ENCODE peak calls at places on chromosome 10, in nine cellular contexts. Q is osteocyte, I is stomach, F is brain microvascular endothelial cell, X is astrocyte of the spinal cord, W is fibroblast of villous mesenchyme, E is lung, G is left lung, L is transverse colon. U is an unnamed sample.

GRCh38 chr10:283916-284356 is 148.7 kb downstream of the ZMYND11 start:
- DNase-seq in Q (no peak), I (no peak), F (no peak), X (no peak), W (no peak), E (no peak), G (no peak), L (no peak), U (no peak)

GRCh38 chr10:124993728-124994451 is 52.0 kb downstream of the ZRANB1 start:
- DNase-seq in Q (no peak), I (no peak), F (no peak), X (no peak), W (no peak), E (peak), G (peak), L (no peak), U (no peak)

GRCh38 chr10:78765726-78766335 is 302.9 kb upstream of the ZMIZ1 start:
- DNase-seq in Q (no peak), I (no peak), F (no peak), X (no peak), W (no peak), E (no peak), G (no peak), L (no peak), U (no peak)

GRCh38 chr10:11444531-11445228 is 166.8 kb downstream of the USP6NL start:
- DNase-seq in Q (peak), I (no peak), F (no peak), X (no peak), W (no peak), E (no peak), G (no peak), L (no peak), U (no peak)

GRCh38 chr10:34001087-34001580 is 666.7 kb upstream of the NRP1 start:
- DNase-seq in Q (no peak), I (no peak), F (peak), X (no peak), W (no peak), E (no peak), G (no peak), L (no peak), U (no peak)

GRCh38 chr10:25405871-25406270 is 231.1 kb downstream of the GPR158 start:
- DNase-seq in Q (no peak), I (no peak), F (no peak), X (peak), W (no peak), E (no peak), G (no peak), L (no peak), U (no peak)

GRCh38 chr10:96902762-96903358 is 70.8 kb downstream of the LCOR start:
- DNase-seq in Q (no peak), I (no peak), F (no peak), X (no peak), W (peak), E (no peak), G (no peak), L (no peak), U (no peak)

GRCh38 chr10:133324198-133324792 is 12.4 kb downstream of the CALY start:
- DNase-seq in Q (peak), I (peak), F (peak), X (peak), W (peak), E (peak), G (peak), L (peak), U (peak)

GRCh38 chr10:60099998-60100747 is 193.8 kb upstream of the CCDC6 start:
- DNase-seq in Q (no peak), I (no peak), F (peak), X (peak), W (peak), E (no peak), G (no peak), L (no peak), U (peak)

GRCh38 chr10:100890696-100891271 is 22.0 kb upstream of the SLF2 start:
- DNase-seq in Q (peak), I (no peak), F (peak), X (peak), W (peak), E (no peak), G (no peak), L (no peak), U (no peak)

GRCh38 chr10:49508249-49508648 is 30.7 kb downstream of the ERCC6 start:
- DNase-seq in Q (no peak), I (no peak), F (no peak), X (no peak), W (no peak), E (no peak), G (no peak), L (no peak), U (no peak)

GRCh38 chr10:114400091-114400490 is 4.2 kb downstream of the AFAP1L2 start:
- DNase-seq in Q (no peak), I (no peak), F (no peak), X (no peak), W (peak), E (no peak), G (no peak), L (no peak), U (peak)

GRCh38 chr10:74877899-74878298 is 51.5 kb downstream of the KAT6B start:
- DNase-seq in Q (no peak), I (no peak), F (no peak), X (no peak), W (no peak), E (no peak), G (no peak), L (no peak), U (no peak)

GRCh38 chr10:85682621-85683020 is 684.0 kb downstream of the GRID1 start:
- DNase-seq in Q (no peak), I (no peak), F (no peak), X (no peak), W (no peak), E (no peak), G (no peak), L (no peak), U (no peak)

GRCh38 chr10:133335238-133336122 is 1.2 kb downstream of the CALY start:
- DNase-seq in Q (peak), I (peak), F (peak), X (peak), W (peak), E (no peak), G (peak), L (peak), U (peak)

GRCh38 chr10:88617772-88618300 is 31.3 kb downstream of the LIPJ start:
- DNase-seq in Q (no peak), I (no peak), F (no peak), X (no peak), W (no peak), E (no peak), G (no peak), L (no peak), U (no peak)

GRCh38 chr10:93379366-93380042 is 102.6 kb downstream of the MYOF start:
- DNase-seq in Q (no peak), I (no peak), F (peak), X (peak), W (peak), E (no peak), G (no peak), L (no peak), U (no peak)

GRCh38 chr10:104350146-104350635 is 3.4 kb upstream of the CFAP58 start:
- DNase-seq in Q (no peak), I (no peak), F (no peak), X (peak), W (peak), E (no peak), G (no peak), L (no peak), U (no peak)

GRCh38 chr10:113867904-113868303 is 13.4 kb downstream of the NHLRC2 start:
- DNase-seq in Q (no peak), I (no peak), F (no peak), X (no peak), W (no peak), E (no peak), G (peak), L (no peak), U (no peak)

GRCh38 chr10:95445223-95445836 is 115.8 kb downstream of the SORBS1 start:
- DNase-seq in Q (no peak), I (peak), F (peak), X (peak), W (peak), E (peak), G (no peak), L (peak), U (no peak)

GRCh38 chr10:122559228-122559627 is 1.3 kb upstream of the DMBT1 start:
- DNase-seq in Q (no peak), I (no peak), F (no peak), X (no peak), W (no peak), E (no peak), G (no peak), L (no peak), U (no peak)

GRCh38 chr10:112509558-112510299 is 62.7 kb downstream of the VTI1A start:
- DNase-seq in Q (no peak), I (no peak), F (no peak), X (no peak), W (no peak), E (no peak), G (no peak), L (no peak), U (no peak)

GRCh38 chr10:33055636-33056035 is 97.6 kb upstream of the ITGB1 start:
- DNase-seq in Q (no peak), I (no peak), F (no peak), X (peak), W (no peak), E (no peak), G (no peak), L (no peak), U (no peak)

GRCh38 chr10:111836586-111836985 is 347.0 kb downstream of the GPAM start:
- DNase-seq in Q (no peak), I (no peak), F (no peak), X (peak), W (peak), E (no peak), G (no peak), L (no peak), U (no peak)

GRCh38 chr10:121732676-121733445 is 134.6 kb upstream of the FGFR2 start:
- DNase-seq in Q (no peak), I (no peak), F (no peak), X (no peak), W (no peak), E (no peak), G (no peak), L (no peak), U (no peak)

GRCh38 chr10:132202070-132202970 is 15.6 kb downstream of the DPYSL4 start:
- DNase-seq in Q (no peak), I (no peak), F (no peak), X (no peak), W (no peak), E (no peak), G (peak), L (no peak), U (no peak)

GRCh38 chr10:80517416-80518142 is 20.1 kb upstream of the SH2D4B start:
- DNase-seq in Q (no peak), I (no peak), F (no peak), X (no peak), W (no peak), E (no peak), G (no peak), L (no peak), U (no peak)

GRCh38 chr10:88080213-88080612 is 216.8 kb downstream of the PTEN start:
- DNase-seq in Q (no peak), I (peak), F (peak), X (peak), W (peak), E (no peak), G (no peak), L (no peak), U (no peak)

GRCh38 chr10:110273474-110273873 is 31.2 kb downstream of the SMNDC1 start:
- DNase-seq in Q (no peak), I (peak), F (peak), X (peak), W (peak), E (peak), G (no peak), L (peak), U (no peak)

GRCh38 chr10:34664706-34665105 is 150.4 kb downstream of the PARD3 start:
- DNase-seq in Q (no peak), I (no peak), F (no peak), X (no peak), W (no peak), E (no peak), G (no peak), L (no peak), U (no peak)

GRCh38 chr10:12214763-12215218 is 18.8 kb downstream of the CDC123 start:
- DNase-seq in Q (no peak), I (no peak), F (peak), X (peak), W (peak), E (no peak), G (no peak), L (peak), U (peak)

GRCh38 chr10:132064082-132064755 is 1.5 kb upstream of the JAKMIP3 start:
- DNase-seq in Q (peak), I (no peak), F (no peak), X (no peak), W (no peak), E (no peak), G (peak), L (no peak), U (no peak)

GRCh38 chr10:69007260-69007659 is 18.7 kb downstream of the KIFBP start:
- DNase-seq in Q (no peak), I (no peak), F (no peak), X (no peak), W (no peak), E (no peak), G (no peak), L (no peak), U (no peak)

GRCh38 chr10:94858022-94858421 is 80.4 kb upstream of the CYP2C9 start:
- DNase-seq in Q (no peak), I (no peak), F (no peak), X (no peak), W (no peak), E (no peak), G (no peak), L (no peak), U (no peak)

GRCh38 chr10:75613685-75614587 is 182.5 kb downstream of the LRMDA start:
- DNase-seq in Q (no peak), I (no peak), F (no peak), X (no peak), W (peak), E (no peak), G (no peak), L (no peak), U (no peak)

GRCh38 chr10:114584419-114584818 is 73.7 kb downstream of the ABLIM1 start:
- DNase-seq in Q (no peak), I (no peak), F (peak), X (no peak), W (no peak), E (no peak), G (no peak), L (no peak), U (no peak)

GRCh38 chr10:131839351-131839750 is 61.5 kb upstream of the PPP2R2D start:
- DNase-seq in Q (no peak), I (no peak), F (no peak), X (no peak), W (no peak), E (no peak), G (peak), L (no peak), U (no peak)

GRCh38 chr10:3828404-3829192 is 43.6 kb upstream of the KLF6 start:
- DNase-seq in Q (no peak), I (no peak), F (peak), X (peak), W (peak), E (no peak), G (no peak), L (no peak), U (no peak)

GRCh38 chr10:103724771-103725170 is 130.6 kb downstream of the SH3PXD2A start:
- DNase-seq in Q (no peak), I (no peak), F (no peak), X (no peak), W (no peak), E (no peak), G (no peak), L (no peak), U (no peak)

GRCh38 chr10:132564690-132565089 is 27.1 kb downstream of the INPP5A start:
- DNase-seq in Q (no peak), I (no peak), F (no peak), X (no peak), W (no peak), E (no peak), G (no peak), L (no peak), U (no peak)

DNA sequence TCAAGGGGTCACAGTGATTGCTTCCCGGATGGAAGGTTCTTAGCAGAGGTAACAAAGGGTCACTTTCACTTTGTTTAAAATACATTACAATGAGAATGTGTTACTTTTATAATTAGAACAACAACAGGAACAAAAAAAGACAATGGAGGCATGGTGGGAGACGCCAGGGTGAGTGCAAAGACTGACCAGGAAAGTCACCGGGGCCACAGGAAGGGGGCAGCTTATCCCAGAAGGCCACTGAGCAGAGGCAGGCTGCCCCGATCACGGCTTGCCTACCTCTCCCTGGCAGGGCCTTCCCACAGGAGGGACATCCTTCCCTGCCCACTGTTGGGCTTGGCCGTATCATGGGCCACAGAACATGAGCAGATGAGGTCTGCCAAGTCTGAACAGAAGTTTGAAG is 46.8 kb upstream of the ENO4 start:
- DNase-seq in Q (no peak), I (no peak), F (no peak), X (no peak), W (no peak), E (no peak), G (no peak), L (no peak), U (no peak)
- TF ChIP-seq CTCF in Q (no peak), I (no peak), F (no peak), X (no peak), W (no peak), E (no peak), G (no peak), L (no peak), U (no peak)

GRCh38 chr10:10353326-10353725 is 664.3 kb upstream of the CELF2 start:
- DNase-seq in Q (no peak), I (no peak), F (no peak), X (no peak), W (no peak), E (no peak), G (no peak), L (no peak), U (no peak)
- TF ChIP-seq CTCF in Q (no peak), I (no peak), F (no peak), X (no peak), W (no peak), E (no peak), G (no peak), L (no peak), U (no peak)

DNA sequence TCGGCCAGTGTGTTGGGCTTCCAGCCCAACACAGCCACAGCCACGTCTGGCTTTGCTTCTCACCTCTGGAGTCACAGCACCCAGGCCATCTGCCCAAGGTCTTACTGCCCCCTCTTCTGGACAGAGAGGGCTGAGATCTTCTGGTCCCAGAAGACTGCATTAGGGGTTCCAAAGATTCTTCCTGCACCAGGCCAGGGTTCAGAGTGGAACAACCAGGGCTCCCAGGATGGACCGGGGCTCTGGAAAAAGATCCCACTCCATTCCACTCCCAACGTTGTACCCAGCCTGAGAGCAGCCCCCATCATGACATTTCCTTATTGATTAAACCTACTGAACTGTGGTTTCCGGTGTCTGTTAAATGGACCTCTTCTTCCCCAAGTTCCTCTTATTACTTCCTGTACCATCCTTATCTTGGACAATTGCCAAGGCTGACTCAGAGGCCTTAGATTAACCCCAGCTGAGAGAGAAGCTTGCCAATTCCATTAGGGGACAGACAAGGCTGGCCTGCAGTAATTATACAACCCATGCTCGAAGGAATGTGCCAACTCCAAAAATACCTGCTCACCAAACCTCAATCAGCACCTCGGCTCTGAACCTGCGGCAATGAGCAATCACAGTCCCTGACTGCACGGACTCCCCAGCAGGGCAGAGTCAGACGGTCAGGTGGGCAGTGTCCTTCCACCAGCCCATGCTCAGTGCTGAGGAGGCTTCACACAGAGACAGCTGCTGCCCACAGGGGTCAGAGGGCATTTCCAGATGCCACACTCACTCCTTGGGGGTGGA is 47.9 kb upstream of the NPFFR1 start:
- DNase-seq in Q (no peak), I (peak), F (peak), X (peak), W (peak), E (peak), G (no peak), L (peak), U (no peak)
- TF ChIP-seq CTCF in Q (peak), I (no peak), F (peak), X (peak), W (peak), E (no peak), G (no peak), L (no peak), U (no peak)

GRCh38 chr10:58894929-58895328 is 281.5 kb upstream of the PHYHIPL start:
- DNase-seq in Q (no peak), I (no peak), F (peak), X (peak), W (peak), E (no peak), G (no peak), L (no peak), U (no peak)
- TF ChIP-seq CTCF in Q (no peak), I (no peak), F (no peak), X (no peak), W (no peak), E (no peak), G (no peak), L (no peak), U (no peak)

DNA sequence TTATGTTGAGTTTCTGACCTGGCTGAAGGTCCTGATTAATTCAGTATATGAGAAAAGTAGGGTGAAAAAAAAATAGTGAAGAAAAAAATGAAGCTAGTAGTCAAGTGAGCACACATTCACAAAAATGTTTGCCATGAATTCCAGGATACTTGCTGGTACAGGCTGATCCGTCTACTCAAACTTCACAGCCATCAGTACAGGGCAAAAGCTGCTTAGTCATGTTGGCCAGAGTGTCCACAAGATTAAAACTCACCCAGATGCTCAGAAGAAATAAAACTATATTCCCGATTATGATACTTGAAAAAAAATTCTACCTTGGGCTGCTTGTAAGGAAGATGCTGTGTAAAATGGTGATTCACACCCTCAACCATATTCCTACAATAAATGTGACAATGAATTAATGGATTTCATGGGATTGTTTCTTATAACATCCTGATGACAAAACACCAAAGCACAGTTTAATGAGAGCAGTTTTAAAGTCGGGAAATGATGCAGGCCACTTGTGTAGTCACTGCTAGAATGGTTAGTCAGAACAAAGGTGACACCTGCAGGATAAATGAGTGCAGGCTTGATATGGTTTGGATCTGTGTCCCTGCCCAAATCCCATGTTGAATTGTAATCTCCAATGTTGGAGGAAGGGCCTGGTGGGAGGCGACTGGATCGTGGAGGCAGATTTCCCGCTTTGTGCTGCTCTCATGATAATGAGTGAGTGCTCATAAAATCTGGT is 49.2 kb upstream of the ANKRD1 start:
- DNase-seq in Q (no peak), I (no peak), F (peak), X (peak), W (peak), E (no peak), G (no peak), L (no peak), U (no peak)
- TF ChIP-seq CTCF in Q (no peak), I (no peak), F (no peak), X (peak), W (no peak), E (no peak), G (no peak), L (no peak), U (no peak)

DNA sequence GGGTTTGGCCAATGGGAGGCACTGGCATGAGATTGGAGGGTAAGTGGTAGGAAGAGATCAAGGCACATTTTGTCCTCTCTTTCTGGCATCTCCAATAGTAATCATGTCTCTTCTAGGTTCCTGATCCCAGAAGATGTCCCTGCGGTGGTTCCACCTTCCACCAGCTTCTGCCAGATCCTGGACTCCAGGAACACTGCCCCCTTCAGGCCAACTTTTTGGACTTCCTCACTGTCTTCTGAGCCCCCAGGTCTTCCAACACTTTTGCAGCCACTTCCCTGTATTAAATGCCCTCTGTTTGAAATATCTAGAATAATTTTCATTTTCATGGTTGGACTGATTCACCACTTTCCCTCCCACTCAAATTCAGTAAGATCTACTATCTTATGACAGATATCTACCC is 60.9 kb downstream of the BAMBI start:
- DNase-seq in Q (no peak), I (no peak), F (no peak), X (no peak), W (no peak), E (no peak), G (no peak), L (no peak), U (no peak)
- TF ChIP-seq CTCF in Q (no peak), I (no peak), F (peak), X (peak), W (no peak), E (no peak), G (no peak), L (no peak), U (peak)